ENCODE peak calls at places on chromosome 9, in ten cellular contexts. D, P, N, T, R, H, Y, E, J and W are unnamed samples.
A peak's percentile ranks its signal among the peaks of the same experiment; 100 is the strongest.

GRCh38 chr9:83066771-83067170 is 3.8 kb upstream of the RASEF start:
- DNase-seq in D (no peak), P (no peak), N (no peak), T (no peak), R (no peak), H (no peak), Y (no peak), E (no peak), J (no peak), W (no peak)

GRCh38 chr9:95793924-95794828 is 81.3 kb upstream of the ERCC6L2 start:
- DNase-seq in D (no peak), P (no peak), N (no peak), T (no peak), R (no peak), H (no peak), Y (no peak), E (no peak), J (no peak), W (no peak)

GRCh38 chr9:18194316-18194715 is 279.6 kb upstream of the ADAMTSL1 start:
- DNase-seq in D (no peak), P (no peak), N (no peak), T (no peak), R (no peak), H (no peak), Y (no peak), E (no peak), J (no peak), W (no peak)

GRCh38 chr9:93134018-93134739 is at the start of gene NINJ1:
- DNase-seq in D (peak; percentile 40), P (peak; percentile 87), N (peak; percentile 84), T (peak; percentile 79), R (peak; percentile 88), H (peak; percentile 95), Y (peak; percentile 79), E (peak; percentile 46), J (peak; percentile 93), W (no peak)

GRCh38 chr9:28720746-28721145 is 1147.5 kb upstream of the C9orf72 start:
- DNase-seq in D (no peak), P (no peak), N (no peak), T (no peak), R (no peak), H (no peak), Y (no peak), E (no peak), J (no peak), W (no peak)

GRCh38 chr9:136655244-136656225 is 7.2 kb upstream of the EGFL7 start:
- DNase-seq in D (no peak), P (no peak), N (no peak), T (no peak), R (no peak), H (peak; percentile 62), Y (no peak), E (no peak), J (no peak), W (no peak)

GRCh38 chr9:13118294-13118693 is 161.2 kb downstream of the MPDZ start:
- DNase-seq in D (no peak), P (no peak), N (no peak), T (no peak), R (no peak), H (no peak), Y (no peak), E (no peak), J (no peak), W (no peak)

GRCh38 chr9:137106662-137107292 is 7.8 kb downstream of the DPP7 start:
- DNase-seq in D (no peak), P (no peak), N (no peak), T (no peak), R (no peak), H (peak; percentile 80), Y (no peak), E (no peak), J (no peak), W (no peak)

GRCh38 chr9:126371007-126371870 is 44.6 kb downstream of the MVB12B start:
- DNase-seq in D (peak; percentile 72), P (no peak), N (no peak), T (no peak), R (no peak), H (peak; percentile 39), Y (no peak), E (no peak), J (no peak), W (no peak)

GRCh38 chr9:127426756-127427155 is 2.6 kb downstream of the ZNF79 start:
- DNase-seq in D (no peak), P (no peak), N (no peak), T (no peak), R (no peak), H (no peak), Y (no peak), E (no peak), J (no peak), W (no peak)

GRCh38 chr9:127423591-127423933 is 620 bp upstream of the ZNF79 start:
- DNase-seq in D (no peak), P (no peak), N (no peak), T (no peak), R (no peak), H (no peak), Y (no peak), E (no peak), J (no peak), W (no peak)

GRCh38 chr9:127422787-127423186 is 1.4 kb upstream of the ZNF79 start:
- DNase-seq in D (no peak), P (no peak), N (no peak), T (no peak), R (no peak), H (no peak), Y (no peak), E (no peak), J (no peak), W (no peak)

GRCh38 chr9:127423934-127424668 is at the start of gene ZNF79:
- DNase-seq in D (peak; percentile 87), P (peak; percentile 95), N (peak; percentile 97), T (peak; percentile 95), R (peak; percentile 97), H (peak; percentile 98), Y (peak; percentile 95), E (peak; percentile 86), J (peak; percentile 93), W (peak; percentile 98)

DNA sequence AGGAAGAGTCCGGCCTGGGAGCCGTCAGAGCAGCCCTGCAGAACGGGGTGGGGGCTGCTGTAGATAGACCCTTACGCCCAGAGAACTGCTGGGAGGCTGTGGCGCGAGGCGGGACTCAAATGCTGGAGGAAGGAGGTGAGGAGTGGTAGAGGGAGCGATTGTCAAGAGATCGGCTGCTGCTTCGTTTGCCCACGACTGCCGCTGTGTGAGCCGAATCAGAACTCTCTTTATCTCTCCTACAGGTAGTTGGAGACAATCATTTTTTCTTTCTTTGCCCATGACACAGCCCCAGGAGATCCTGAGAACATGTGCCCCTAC is 446 bp downstream of the ZNF79 start:
- DNase-seq in D (no peak), P (no peak), N (no peak), T (no peak), R (no peak), H (no peak), Y (no peak), E (no peak), J (no peak), W (no peak)
- TF ChIP-seq EP300 in D (no peak), P (no peak), N (no peak), T (no peak), R (no peak), H (no peak), Y (no peak), E (no peak), J (no peak), W (no peak)

DNA sequence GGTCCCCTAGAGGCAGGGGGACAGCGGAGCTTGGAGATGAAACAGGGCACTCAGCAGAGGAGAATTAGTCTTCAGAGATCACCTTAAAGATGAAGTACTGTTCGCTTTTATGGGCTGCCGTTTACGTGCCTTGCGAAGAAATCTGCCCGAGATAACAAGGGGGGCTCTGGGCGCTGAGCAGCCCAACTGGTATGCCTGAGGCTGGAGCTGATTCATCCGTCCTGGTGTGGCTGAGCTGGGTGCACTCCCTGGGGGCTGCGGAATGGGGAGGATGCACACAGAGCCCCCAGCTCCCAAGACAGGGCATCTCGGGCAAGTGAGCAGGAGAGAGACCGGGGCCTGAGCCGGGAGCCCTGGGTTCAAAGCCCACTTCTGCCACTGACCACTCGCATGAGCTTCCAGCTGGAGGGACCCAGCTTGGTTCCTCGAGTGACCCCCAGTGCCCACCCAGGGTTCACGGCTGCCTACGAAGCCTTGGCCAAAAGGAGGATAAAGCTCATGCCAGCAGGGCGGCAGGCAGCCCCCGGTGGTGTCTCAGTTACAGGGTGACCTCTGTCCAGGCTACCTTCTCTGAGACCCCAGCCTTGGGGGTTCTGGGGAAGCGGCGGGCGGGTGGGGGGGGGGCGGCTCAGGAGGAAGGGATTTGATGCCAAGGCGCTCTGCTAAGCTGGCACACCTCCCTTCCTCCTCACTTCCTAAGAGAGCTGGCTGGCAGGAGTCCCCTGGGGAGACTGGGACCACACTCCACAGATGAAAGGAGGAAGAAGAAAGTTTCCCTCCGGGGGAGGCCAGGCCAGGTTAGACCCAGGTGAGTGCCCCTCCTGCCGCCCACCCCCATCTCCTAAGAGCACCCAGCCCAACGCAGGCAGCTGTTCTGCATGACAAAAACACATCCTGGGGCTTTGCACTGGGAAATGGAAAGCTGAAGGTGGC is 5.7 kb downstream of the FIBCD1 start:
- DNase-seq in D (no peak), P (no peak), N (no peak), T (no peak), R (no peak), H (no peak), Y (no peak), E (no peak), J (peak; percentile 70), W (no peak)
- H3K27me3 ChIP-seq in D (peaks cover 17% of the 10 kb centered on the region), P (peaks cover 5% of the 10 kb centered on the region), N (peaks cover 81% of the 10 kb centered on the region), T (peaks cover 63% of the 10 kb centered on the region), R (peaks cover 37% of the 10 kb centered on the region), H (peaks cover 13% of the 10 kb centered on the region), Y (peaks cover 72% of the 10 kb centered on the region), E (peaks cover 2% of the 10 kb centered on the region), J (peaks cover 97% of the 10 kb centered on the region), W (peaks cover 63% of the 10 kb centered on the region)

DNA sequence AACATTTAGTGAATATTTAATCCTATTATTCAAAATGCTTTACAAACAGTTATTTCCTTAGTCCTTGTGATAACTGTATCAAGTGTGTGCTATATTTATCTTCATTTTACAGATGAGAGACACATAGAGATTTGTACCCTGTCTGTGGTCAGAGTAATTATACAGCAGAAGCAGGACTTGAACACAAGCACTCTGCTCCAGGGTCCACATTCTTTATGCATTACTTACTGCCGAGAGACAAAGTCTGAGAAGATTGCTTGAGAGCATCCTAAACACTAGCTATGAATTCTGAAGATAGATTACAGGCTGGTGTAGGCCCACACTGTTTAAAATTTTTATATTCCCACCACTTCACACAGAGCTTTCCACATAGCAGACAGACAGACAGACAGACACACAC is 926.1 kb upstream of the DMAC1 start:
- DNase-seq in D (no peak), P (no peak), N (no peak), T (no peak), R (no peak), H (no peak), Y (no peak), E (no peak), J (no peak), W (no peak)
- TF ChIP-seq EP300 in D (no peak), P (no peak), N (no peak), T (no peak), R (no peak), H (no peak), Y (no peak), E (no peak), J (no peak), W (no peak)

DNA sequence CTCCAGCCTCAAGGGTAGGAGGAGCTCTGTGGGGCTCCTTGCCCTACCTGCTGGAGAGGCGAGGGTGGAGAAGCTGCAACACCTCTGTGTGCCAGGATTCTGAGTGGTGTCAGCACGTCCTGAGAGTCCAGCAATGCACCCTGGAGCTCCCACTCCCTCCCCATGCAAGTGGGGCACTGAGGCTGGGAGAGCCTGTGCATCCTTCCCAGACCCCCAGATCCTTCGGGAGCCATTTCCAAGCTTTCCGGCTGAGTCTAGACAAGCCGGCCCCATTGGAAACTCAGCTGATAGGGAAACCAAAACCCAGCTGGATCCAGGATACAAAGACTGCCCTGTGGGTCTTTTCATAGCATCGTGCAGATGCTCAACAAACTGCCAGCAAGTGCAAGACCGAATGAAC is 1.8 kb downstream of the FAM163B start:
- DNase-seq in D (no peak), P (no peak), N (no peak), T (no peak), R (no peak), H (no peak), Y (no peak), E (no peak), J (no peak), W (no peak)
- H3K27me3 ChIP-seq in D (peaks cover 12% of the 10 kb centered on the region), P (no peaks in the 10 kb centered on the region), N (peaks cover 98% of the 10 kb centered on the region), T (peaks cover 45% of the 10 kb centered on the region), R (peaks cover 68% of the 10 kb centered on the region), H (peaks cover 10% of the 10 kb centered on the region), Y (peaks cover 85% of the 10 kb centered on the region), E (no peaks in the 10 kb centered on the region), J (peaks cover 6% of the 10 kb centered on the region), W (peaks cover 99% of the 10 kb centered on the region)